ENCODE peak calls at places on chromosomes 4 and X, in four cellular contexts. K, C, Q and X are unnamed samples.

GRCh38 chr4:6785572-6785925 is 3.0 kb downstream of the KIAA0232 start:
- DNase-seq in Q (no peak), K (no peak), C (no peak), X (peak; percentile 59)

GRCh38 chr4:147362868-147363440 is 117.9 kb upstream of the EDNRA start:
- DNase-seq in K (peak; percentile 77), Q (no peak), C (no peak), X (no peak)

GRCh38 chr4:104989363-104989762 is 157.3 kb upstream of the TET2 start:
- DNase-seq in C (no peak), K (peak; percentile 41), Q (no peak), X (no peak)

GRCh38 chr4:102247041-102247440 is 98.2 kb downstream of the SLC39A8 start:
- DNase-seq in K (no peak), Q (no peak), C (no peak), X (no peak)

GRCh38 chr4:30821891-30822612 is 101.9 kb downstream of the PCDH7 start:
- DNase-seq in C (no peak), Q (no peak), K (peak; percentile 72), X (peak; percentile 86)

GRCh38 chr4:19254476-19254875 is 997.2 kb upstream of the SLIT2 start:
- DNase-seq in K (no peak), Q (no peak), C (no peak), X (no peak)

GRCh38 chrX:54695816-54696487 is 102.1 kb downstream of the ITIH6 start:
- DNase-seq in C (no peak), Q (no peak), K (no peak), X (peak; percentile 10)

GRCh38 chrX:45815389-45815788 is 614.7 kb upstream of the DIPK2B start:
- DNase-seq in Q (no peak), K (no peak), C (no peak), X (peak; percentile 61)

GRCh38 chr4:8920969-8921368 is 49.3 kb upstream of the HMX1 start:
- DNase-seq in C (no peak), Q (no peak), K (no peak), X (no peak)

GRCh38 chr4:126144838-126145237 is 830.1 kb downstream of the FAT4 start:
- DNase-seq in K (peak; percentile 38), Q (no peak), C (no peak), X (no peak)

GRCh38 chr4:177558995-177559394 is 116.8 kb upstream of the AGA start:
- DNase-seq in Q (peak; percentile 13), K (no peak), C (peak; percentile 43), X (peak; percentile 14)

GRCh38 chr4:109976189-109976588 is 63.5 kb downstream of the EGF start:
- DNase-seq in K (no peak), C (no peak), Q (no peak), X (no peak)

GRCh38 chr4:81844717-81845116 is 373.0 kb upstream of the RASGEF1B start:
- DNase-seq in K (peak; percentile 57), Q (peak; percentile 9), C (peak; percentile 64), X (peak; percentile 95)

GRCh38 chr4:174521800-174522182 is 497 bp downstream of the HPGD start:
- DNase-seq in K (no peak), C (peak; percentile 35), Q (no peak), X (peak; percentile 38)

GRCh38 chr4:138736362-138736761 is 279.2 kb upstream of the NOCT start:
- DNase-seq in C (no peak), K (peak; percentile 64), Q (no peak), X (no peak)

GRCh38 chr4:176333076-176333475 is 13.3 kb downstream of the SPCS3 start:
- DNase-seq in K (peak; percentile 59), C (no peak), Q (no peak), X (no peak)

GRCh38 chr4:80875642-80876041 is 154.9 kb upstream of the BMP3 start:
- DNase-seq in K (no peak), Q (no peak), C (no peak), X (no peak)

GRCh38 chr4:118989098-118990080 is 100.7 kb downstream of the SYNPO2 start:
- DNase-seq in K (peak; percentile 96), C (no peak), Q (no peak), X (no peak)

DNA sequence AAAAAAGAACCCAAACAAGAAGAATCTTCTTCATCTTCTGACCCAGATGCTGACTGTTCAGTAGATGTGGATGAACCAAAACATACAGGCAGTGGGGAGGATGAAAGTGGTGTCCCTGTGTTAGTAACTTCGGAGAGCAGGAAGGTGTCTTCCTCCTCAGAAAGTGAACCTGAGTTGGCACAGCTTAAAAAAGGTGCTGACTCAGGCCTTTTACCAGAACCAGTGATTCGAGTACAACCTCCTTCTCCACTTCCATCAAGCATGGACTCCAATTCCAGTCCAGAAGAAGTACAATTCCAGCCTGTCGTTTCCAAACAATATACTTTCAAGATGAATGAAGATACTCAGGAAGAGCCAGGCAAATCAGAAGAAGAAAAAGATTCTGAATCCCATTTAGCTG is 307.0 kb downstream of the ANK2 start:
- DNase-seq in Q (no peak), K (no peak), C (no peak), X (no peak)
- H3K4me2 ChIP-seq in Q (no peak overlapping the region), K (no peak overlapping the region), C (no peak overlapping the region), X (no peak overlapping the region)

GRCh38 chrX:136767104-136767941 is 13.4 kb downstream of the ARHGEF6 start:
- DNase-seq in K (peak; percentile 37), C (peak; percentile 66), Q (peak; percentile 2), X (peak; percentile 76)
- H3K23ac ChIP-seq in K (no peak overlapping the region), C (no peak overlapping the region), Q (no peak overlapping the region), X (no peak overlapping the region)

DNA sequence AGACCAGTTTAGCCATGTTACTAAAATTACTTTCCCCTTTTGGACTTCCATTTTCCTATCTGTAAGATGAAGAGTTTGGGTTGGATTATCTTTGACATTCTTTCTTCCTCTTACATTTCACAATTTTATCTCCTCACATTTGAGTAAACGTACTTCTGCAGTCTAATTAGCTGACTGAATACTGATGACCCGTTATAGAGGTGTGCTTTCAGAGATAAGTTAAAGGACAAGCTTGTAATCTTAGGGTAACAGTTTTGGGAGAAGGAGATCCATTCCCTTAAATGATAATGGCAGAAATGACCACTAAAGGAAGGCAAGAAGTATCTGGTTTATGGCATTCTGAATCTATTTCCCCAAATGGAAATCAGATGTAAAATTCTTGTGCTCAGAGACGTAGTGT is 222.6 kb upstream of the FTHL17 start:
- DNase-seq in K (no peak), C (no peak), Q (no peak), X (no peak)
- H4K5ac ChIP-seq in K (no peak overlapping the region), C (no peak overlapping the region), Q (no peak overlapping the region), X (no peak overlapping the region)

GRCh38 chrX:140713174-140713539 is 3.6 kb downstream of the LINC00632 start:
- DNase-seq in K (no peak), C (no peak), Q (no peak), X (no peak)
- H3K4me2 ChIP-seq in K (peak overlapping the region; percentile 61), C (peak overlapping the region; percentile 6), Q (no peak overlapping the region), X (no peak overlapping the region)

GRCh38 chrX:363621-364375 is 22.9 kb downstream of the PPP2R3B start:
- DNase-seq in Q (no peak), C (no peak), K (no peak), X (no peak)
- H3K23ac ChIP-seq in Q (no peak overlapping the region), C (no peak overlapping the region), K (no peak overlapping the region), X (no peak overlapping the region)

GRCh38 chr4:39427477-39428119 is 20.9 kb downstream of the KLB start:
- DNase-seq in C (no peak), Q (no peak), K (no peak), X (no peak)
- H4K5ac ChIP-seq in C (no peak overlapping the region), Q (no peak overlapping the region), K (no peak overlapping the region), X (no peak overlapping the region)

GRCh38 chrX:468979-469378 is 82.3 kb upstream of the PPP2R3B start:
- DNase-seq in C (no peak), Q (no peak), K (no peak), X (no peak)
- H3K4me2 ChIP-seq in C (no peak overlapping the region), Q (no peak overlapping the region), K (no peak overlapping the region), X (no peak overlapping the region)

DNA sequence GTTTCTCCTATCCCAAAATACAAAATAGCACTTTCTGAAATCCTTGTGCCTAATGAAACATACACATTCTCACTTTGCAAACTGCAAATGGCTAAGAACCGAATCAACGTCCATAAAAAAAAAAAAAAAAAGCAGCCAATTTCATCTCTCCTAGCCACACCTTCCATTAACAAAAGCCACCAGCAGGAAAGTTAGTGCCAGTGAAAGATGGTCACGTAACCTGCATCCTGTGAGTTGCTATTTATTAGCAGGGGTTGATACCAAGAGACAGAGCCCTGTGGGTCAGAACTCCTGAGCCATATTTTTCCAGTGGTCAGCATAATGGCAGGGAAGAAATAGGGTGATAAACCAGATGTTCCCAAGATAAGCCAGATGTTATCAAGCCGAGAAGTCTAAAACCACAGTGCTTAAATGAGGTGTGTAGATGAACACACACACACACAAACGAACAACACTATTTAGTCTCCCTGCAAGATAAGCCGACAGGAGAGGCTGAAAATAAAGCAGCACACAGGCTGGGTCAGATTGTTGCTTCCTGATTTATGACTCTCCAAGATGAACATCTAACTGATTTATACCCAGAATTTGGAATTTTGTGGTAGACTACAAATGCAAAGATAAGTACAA is 11.5 kb downstream of the PPARGC1A start:
- DNase-seq in K (no peak), Q (no peak), C (no peak), X (peak; percentile 62)
- H3K23ac ChIP-seq in K (no peak overlapping the region), Q (no peak overlapping the region), C (no peak overlapping the region), X (no peak overlapping the region)

GRCh38 chr4:35734381-35735098 is 509.8 kb downstream of the ARAP2 start:
- DNase-seq in C (no peak), Q (no peak), K (no peak), X (no peak)
- H4K5ac ChIP-seq in C (no peak overlapping the region), Q (no peak overlapping the region), K (no peak overlapping the region), X (no peak overlapping the region)

GRCh38 chrX:77668391-77669237 is 117.4 kb downstream of the ATRX start:
- DNase-seq in C (no peak), Q (no peak), K (peak; percentile 55), X (no peak)
- H3K4me2 ChIP-seq in C (no peak overlapping the region), Q (no peak overlapping the region), K (no peak overlapping the region), X (no peak overlapping the region)